ENCODE peak calls at places on chromosomes 2 and 18, in five cellular contexts. One of them, this sample, is unnamed.
A peak's percentile ranks its signal among the peaks of the same experiment; 100 is the strongest.

GRCh38 chr18:72652990-72653593 is 109.0 kb upstream of the CBLN2 start:
- DNase-seq in EL: peak; percentile 1
- DNase-seq in astrocyte of the spinal cord: peak; percentile 23
- DNase-seq in Peyer's patch: peak; percentile 18
- DNase-seq in AG08396: peak; percentile 20
- DNase-seq in this sample: no peak

GRCh38 chr18:79687806-79688205 is 8.2 kb downstream of the CTDP1 start:
- DNase-seq in EL: peak; percentile 42
- DNase-seq in astrocyte of the spinal cord: peak; percentile 78
- DNase-seq in Peyer's patch: no peak
- DNase-seq in AG08396: no peak
- DNase-seq in this sample: no peak

GRCh38 chr2:73107211-73107926 is 5.4 kb downstream of the RAB11FIP5 start:
- DNase-seq in EL: peak; percentile 61
- DNase-seq in astrocyte of the spinal cord: no peak
- DNase-seq in Peyer's patch: no peak
- DNase-seq in AG08396: peak; percentile 38
- DNase-seq in this sample: no peak

GRCh38 chr2:14628906-14629305 is 3.6 kb upstream of the LRATD1 start:
- DNase-seq in EL: peak; percentile 53
- DNase-seq in astrocyte of the spinal cord: no peak
- DNase-seq in Peyer's patch: no peak
- DNase-seq in AG08396: peak; percentile 7
- DNase-seq in this sample: no peak

GRCh38 chr2:118909191-118909590 is 32.8 kb upstream of the MARCO start:
- DNase-seq in EL: no peak
- DNase-seq in astrocyte of the spinal cord: no peak
- DNase-seq in Peyer's patch: no peak
- DNase-seq in AG08396: no peak
- DNase-seq in this sample: no peak

GRCh38 chr2:84942964-84943421 is 28.0 kb upstream of the KCMF1 start:
- DNase-seq in EL: no peak
- DNase-seq in astrocyte of the spinal cord: no peak
- DNase-seq in Peyer's patch: no peak
- DNase-seq in AG08396: no peak
- DNase-seq in this sample: no peak

GRCh38 chr18:77118256-77119090 is 14.1 kb downstream of the MBP start:
- DNase-seq in EL: no peak
- DNase-seq in astrocyte of the spinal cord: no peak
- DNase-seq in Peyer's patch: no peak
- DNase-seq in AG08396: no peak
- DNase-seq in this sample: no peak

GRCh38 chr18:28161608-28162599 is 15.0 kb downstream of the CDH2 start:
- DNase-seq in EL: peak; percentile 70
- DNase-seq in astrocyte of the spinal cord: no peak
- DNase-seq in Peyer's patch: no peak
- DNase-seq in AG08396: peak; percentile 44
- DNase-seq in this sample: no peak

GRCh38 chr18:27627927-27628326 is 442.8 kb upstream of the CHST9 start:
- DNase-seq in EL: peak; percentile 6
- DNase-seq in astrocyte of the spinal cord: no peak
- DNase-seq in Peyer's patch: no peak
- DNase-seq in AG08396: no peak
- DNase-seq in this sample: no peak

GRCh38 chr18:79930020-79930642 is 21.3 kb downstream of the SLC66A2 start:
- DNase-seq in EL: no peak
- DNase-seq in astrocyte of the spinal cord: peak; percentile 23
- DNase-seq in Peyer's patch: no peak
- DNase-seq in AG08396: no peak
- DNase-seq in this sample: no peak

GRCh38 chr2:32741575-32741974 is 113.7 kb downstream of the TTC27 start:
- DNase-seq in EL: peak; percentile 27
- DNase-seq in astrocyte of the spinal cord: no peak
- DNase-seq in Peyer's patch: no peak
- DNase-seq in AG08396: no peak
- DNase-seq in this sample: no peak

GRCh38 chr2:20589975-20590703 is 60.8 kb downstream of the HS1BP3 start:
- DNase-seq in EL: peak; percentile 70
- DNase-seq in astrocyte of the spinal cord: no peak
- DNase-seq in Peyer's patch: no peak
- DNase-seq in AG08396: no peak
- DNase-seq in this sample: no peak

GRCh38 chr18:67219821-67220220 is 296.7 kb downstream of the DSEL start:
- DNase-seq in EL: no peak
- DNase-seq in astrocyte of the spinal cord: no peak
- DNase-seq in Peyer's patch: no peak
- DNase-seq in AG08396: no peak
- DNase-seq in this sample: no peak

GRCh38 chr2:119897996-119898395 is 114.9 kb upstream of the EPB41L5 start:
- DNase-seq in EL: no peak
- DNase-seq in astrocyte of the spinal cord: no peak
- DNase-seq in Peyer's patch: no peak
- DNase-seq in AG08396: no peak
- DNase-seq in this sample: no peak

This sample was measured in CD4-positive, CD25-positive, alpha-beta regulatory T cell.